ENCODE peak calls at places on chromosomes 13 and 19, in ten cellular contexts. One of them, this sample, is unnamed.

GRCh38 chr19:33292595-33293254 is 9.6 kb downstream of the CEBPA start:
- DNase-seq in neural progenitor cell: no peak
- DNase-seq in H9: no peak
- DNase-seq in GM06990: no peak
- DNase-seq in CD8-positive, alpha-beta T cell: no peak
- DNase-seq in HFFc6: peak; percentile 42
- DNase-seq in A549: peak; percentile 41
- DNase-seq in RWPE1: no peak
- DNase-seq in foreskin keratinocyte: peak; percentile 35
- DNase-seq in progenitor cell of endocrine pancreas: no peak
- DNase-seq in this sample: peak; percentile 68

GRCh38 chr13:50107205-50107604 is 92.0 kb downstream of the KCNRG start:
- DNase-seq in RWPE1: no peak
- DNase-seq in A549: no peak
- DNase-seq in CD8-positive, alpha-beta T cell: no peak
- DNase-seq in GM06990: no peak
- DNase-seq in progenitor cell of endocrine pancreas: no peak
- DNase-seq in HFFc6: no peak
- DNase-seq in foreskin keratinocyte: no peak
- DNase-seq in neural progenitor cell: no peak
- DNase-seq in H9: no peak
- DNase-seq in this sample: no peak

GRCh38 chr13:92197669-92198068 is 799.2 kb downstream of the GPC5 start:
- DNase-seq in HFFc6: no peak
- DNase-seq in progenitor cell of endocrine pancreas: no peak
- DNase-seq in neural progenitor cell: no peak
- DNase-seq in A549: no peak
- DNase-seq in foreskin keratinocyte: no peak
- DNase-seq in H9: no peak
- DNase-seq in RWPE1: no peak
- DNase-seq in CD8-positive, alpha-beta T cell: no peak
- DNase-seq in GM06990: no peak
- DNase-seq in this sample: peak; percentile 53

GRCh38 chr13:59531571-59532091 is 632.1 kb downstream of the DIAPH3 start:
- DNase-seq in HFFc6: peak; percentile 61
- DNase-seq in neural progenitor cell: peak; percentile 30
- DNase-seq in RWPE1: peak; percentile 32
- DNase-seq in A549: peak; percentile 11
- DNase-seq in foreskin keratinocyte: peak; percentile 15
- DNase-seq in GM06990: no peak
- DNase-seq in CD8-positive, alpha-beta T cell: peak; percentile 52
- DNase-seq in H9: peak; percentile 68
- DNase-seq in progenitor cell of endocrine pancreas: no peak
- DNase-seq in this sample: peak; percentile 65

GRCh38 chr13:77893066-77893465 is 25.6 kb downstream of the EDNRB start:
- DNase-seq in progenitor cell of endocrine pancreas: no peak
- DNase-seq in GM06990: no peak
- DNase-seq in H9: peak; percentile 31
- DNase-seq in HFFc6: no peak
- DNase-seq in A549: no peak
- DNase-seq in RWPE1: no peak
- DNase-seq in foreskin keratinocyte: no peak
- DNase-seq in CD8-positive, alpha-beta T cell: no peak
- DNase-seq in neural progenitor cell: no peak
- DNase-seq in this sample: peak; percentile 64

GRCh38 chr19:19098703-19099632 is 35.2 kb downstream of the SLC25A42 start:
- DNase-seq in H9: no peak
- DNase-seq in neural progenitor cell: no peak
- DNase-seq in HFFc6: no peak
- DNase-seq in RWPE1: no peak
- DNase-seq in CD8-positive, alpha-beta T cell: no peak
- DNase-seq in GM06990: no peak
- DNase-seq in A549: no peak
- DNase-seq in progenitor cell of endocrine pancreas: no peak
- DNase-seq in foreskin keratinocyte: no peak
- DNase-seq in this sample: no peak

GRCh38 chr13:49097374-49097773 is 121.7 kb downstream of the FNDC3A start:
- DNase-seq in HFFc6: peak; percentile 40
- DNase-seq in A549: peak; percentile 25
- DNase-seq in H9: no peak
- DNase-seq in CD8-positive, alpha-beta T cell: no peak
- DNase-seq in foreskin keratinocyte: peak; percentile 75
- DNase-seq in RWPE1: peak; percentile 60
- DNase-seq in GM06990: no peak
- DNase-seq in progenitor cell of endocrine pancreas: no peak
- DNase-seq in neural progenitor cell: no peak
- DNase-seq in this sample: peak; percentile 81

GRCh38 chr19:50534478-50534877 is 20.8 kb upstream of the ASPDH start:
- DNase-seq in HFFc6: no peak
- DNase-seq in foreskin keratinocyte: no peak
- DNase-seq in GM06990: no peak
- DNase-seq in A549: no peak
- DNase-seq in neural progenitor cell: no peak
- DNase-seq in H9: no peak
- DNase-seq in RWPE1: no peak
- DNase-seq in progenitor cell of endocrine pancreas: no peak
- DNase-seq in CD8-positive, alpha-beta T cell: no peak
- DNase-seq in this sample: no peak

GRCh38 chr13:46389985-46390384 is 2.9 kb upstream of the RUBCNL start:
- DNase-seq in HFFc6: no peak
- DNase-seq in foreskin keratinocyte: no peak
- DNase-seq in RWPE1: no peak
- DNase-seq in progenitor cell of endocrine pancreas: no peak
- DNase-seq in H9: no peak
- DNase-seq in neural progenitor cell: peak; percentile 60
- DNase-seq in A549: no peak
- DNase-seq in GM06990: peak; percentile 73
- DNase-seq in CD8-positive, alpha-beta T cell: no peak
- DNase-seq in this sample: no peak

GRCh38 chr19:6362024-6362344 is 653 bp downstream of the CLPP start:
- DNase-seq in HFFc6: no peak
- DNase-seq in neural progenitor cell: no peak
- DNase-seq in CD8-positive, alpha-beta T cell: no peak
- DNase-seq in progenitor cell of endocrine pancreas: no peak
- DNase-seq in GM06990: no peak
- DNase-seq in H9: no peak
- DNase-seq in foreskin keratinocyte: no peak
- DNase-seq in A549: no peak
- DNase-seq in RWPE1: peak; percentile 20
- DNase-seq in this sample: peak; percentile 33

GRCh38 chr19:44893704-44894103 is 2.6 kb downstream of the TOMM40 start:
- DNase-seq in foreskin keratinocyte: no peak
- DNase-seq in RWPE1: no peak
- DNase-seq in A549: no peak
- DNase-seq in GM06990: no peak
- DNase-seq in H9: no peak
- DNase-seq in neural progenitor cell: no peak
- DNase-seq in progenitor cell of endocrine pancreas: no peak
- DNase-seq in CD8-positive, alpha-beta T cell: no peak
- DNase-seq in HFFc6: no peak
- DNase-seq in this sample: no peak

GRCh38 chr13:51297556-51297955 is 41.9 kb upstream of the SERPINE3 start:
- DNase-seq in foreskin keratinocyte: no peak
- DNase-seq in A549: no peak
- DNase-seq in H9: no peak
- DNase-seq in RWPE1: no peak
- DNase-seq in GM06990: no peak
- DNase-seq in HFFc6: no peak
- DNase-seq in neural progenitor cell: no peak
- DNase-seq in progenitor cell of endocrine pancreas: no peak
- DNase-seq in CD8-positive, alpha-beta T cell: no peak
- DNase-seq in this sample: no peak
- TF ChIP-seq CTCF in foreskin keratinocyte: peak; percentile 19
- TF ChIP-seq CTCF in A549: no peak
- TF ChIP-seq CTCF in H9: peak; percentile 27
- TF ChIP-seq CTCF in RWPE1: no peak
- TF ChIP-seq CTCF in GM06990: peak; percentile 21
- TF ChIP-seq CTCF in HFFc6: no peak
- TF ChIP-seq CTCF in neural progenitor cell: no peak
- TF ChIP-seq CTCF in progenitor cell of endocrine pancreas: no peak
- TF ChIP-seq CTCF in CD8-positive, alpha-beta T cell: no peak
- TF ChIP-seq CTCF in this sample: no peak

GRCh38 chr13:112572408-112572807 is 15.5 kb downstream of the TUBGCP3 start:
- DNase-seq in CD8-positive, alpha-beta T cell: no peak
- DNase-seq in H9: no peak
- DNase-seq in neural progenitor cell: no peak
- DNase-seq in HFFc6: no peak
- DNase-seq in foreskin keratinocyte: no peak
- DNase-seq in GM06990: no peak
- DNase-seq in RWPE1: no peak
- DNase-seq in progenitor cell of endocrine pancreas: no peak
- DNase-seq in A549: no peak
- DNase-seq in this sample: no peak

GRCh38 chr13:112574476-112575294 is 13.3 kb downstream of the TUBGCP3 start:
- DNase-seq in RWPE1: no peak
- DNase-seq in A549: no peak
- DNase-seq in GM06990: no peak
- DNase-seq in neural progenitor cell: no peak
- DNase-seq in CD8-positive, alpha-beta T cell: no peak
- DNase-seq in foreskin keratinocyte: no peak
- DNase-seq in progenitor cell of endocrine pancreas: no peak
- DNase-seq in H9: no peak
- DNase-seq in HFFc6: no peak
- DNase-seq in this sample: no peak

GRCh38 chr13:112567161-112567862 is 20.6 kb downstream of the TUBGCP3 start:
- DNase-seq in CD8-positive, alpha-beta T cell: no peak
- DNase-seq in A549: no peak
- DNase-seq in foreskin keratinocyte: no peak
- DNase-seq in HFFc6: no peak
- DNase-seq in RWPE1: no peak
- DNase-seq in GM06990: no peak
- DNase-seq in neural progenitor cell: no peak
- DNase-seq in progenitor cell of endocrine pancreas: no peak
- DNase-seq in H9: no peak
- DNase-seq in this sample: no peak

GRCh38 chr13:112573710-112574109 is 14.2 kb downstream of the TUBGCP3 start:
- DNase-seq in CD8-positive, alpha-beta T cell: no peak
- DNase-seq in A549: no peak
- DNase-seq in H9: no peak
- DNase-seq in RWPE1: no peak
- DNase-seq in progenitor cell of endocrine pancreas: no peak
- DNase-seq in HFFc6: no peak
- DNase-seq in foreskin keratinocyte: no peak
- DNase-seq in neural progenitor cell: no peak
- DNase-seq in GM06990: no peak
- DNase-seq in this sample: no peak

DNA sequence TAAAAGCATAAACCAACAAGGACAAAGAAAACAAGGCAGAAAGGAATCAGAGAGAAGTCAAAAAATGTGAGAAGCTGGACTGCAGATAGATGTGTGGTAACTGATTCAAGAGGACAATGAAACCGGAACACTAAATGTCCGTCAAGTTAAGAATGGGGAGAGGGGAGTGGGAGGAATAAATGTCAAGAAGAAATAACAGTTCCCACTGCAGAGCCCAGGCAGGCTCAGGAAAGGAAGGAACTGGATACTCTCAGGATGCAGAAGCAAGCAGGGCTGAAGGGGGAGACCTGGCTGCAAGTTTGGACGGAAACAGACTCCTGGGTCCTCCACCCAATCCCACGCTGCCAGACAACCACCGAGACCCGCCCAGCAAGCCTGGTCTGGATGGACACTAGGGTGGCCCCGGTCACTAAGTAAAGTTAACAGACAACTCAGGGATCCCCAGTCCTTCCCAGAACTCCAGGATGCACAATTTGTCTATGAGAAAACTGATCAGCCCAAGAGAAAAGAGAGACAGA is 18.1 kb downstream of the TUBGCP3 start:
- DNase-seq in progenitor cell of endocrine pancreas: no peak
- DNase-seq in foreskin keratinocyte: no peak
- DNase-seq in neural progenitor cell: no peak
- DNase-seq in A549: no peak
- DNase-seq in GM06990: no peak
- DNase-seq in HFFc6: no peak
- DNase-seq in H9: no peak
- DNase-seq in CD8-positive, alpha-beta T cell: no peak
- DNase-seq in RWPE1: no peak
- DNase-seq in this sample: no peak
- TF ChIP-seq CTCF in progenitor cell of endocrine pancreas: no peak
- TF ChIP-seq CTCF in foreskin keratinocyte: no peak
- TF ChIP-seq CTCF in neural progenitor cell: no peak
- TF ChIP-seq CTCF in A549: no peak
- TF ChIP-seq CTCF in GM06990: no peak
- TF ChIP-seq CTCF in HFFc6: no peak
- TF ChIP-seq CTCF in H9: no peak
- TF ChIP-seq CTCF in CD8-positive, alpha-beta T cell: no peak
- TF ChIP-seq CTCF in RWPE1: no peak
- TF ChIP-seq CTCF in this sample: no peak

DNA sequence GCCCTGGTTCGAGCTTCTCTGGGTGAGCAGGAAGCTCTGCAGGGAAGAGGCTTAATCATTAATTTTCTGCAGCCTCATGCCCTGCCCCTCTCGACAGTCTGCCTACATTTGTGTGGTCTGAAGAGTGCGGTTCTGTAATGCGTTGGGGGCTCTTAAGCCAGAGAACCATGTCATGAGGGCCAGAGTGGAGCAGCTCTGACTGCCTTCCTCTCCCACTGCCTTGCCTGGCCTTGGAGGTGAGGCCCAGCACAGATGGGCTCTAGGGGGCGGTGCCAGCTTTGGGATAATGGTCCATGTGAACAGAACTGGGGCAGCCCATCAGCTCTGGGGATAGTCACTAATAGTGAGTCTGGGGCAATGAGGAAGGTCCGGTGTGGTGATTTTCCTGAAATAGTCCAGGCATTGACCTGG is 5.7 kb downstream of the FGF9 start:
- DNase-seq in RWPE1: no peak
- DNase-seq in foreskin keratinocyte: no peak
- DNase-seq in CD8-positive, alpha-beta T cell: no peak
- DNase-seq in GM06990: no peak
- DNase-seq in H9: peak; percentile 73
- DNase-seq in HFFc6: no peak
- DNase-seq in progenitor cell of endocrine pancreas: no peak
- DNase-seq in neural progenitor cell: peak; percentile 69
- DNase-seq in A549: no peak
- DNase-seq in this sample: no peak
- TF ChIP-seq CTCF in RWPE1: no peak
- TF ChIP-seq CTCF in foreskin keratinocyte: peak; percentile 62
- TF ChIP-seq CTCF in CD8-positive, alpha-beta T cell: no peak
- TF ChIP-seq CTCF in GM06990: no peak
- TF ChIP-seq CTCF in H9: peak; percentile 65
- TF ChIP-seq CTCF in HFFc6: peak; percentile 29
- TF ChIP-seq CTCF in progenitor cell of endocrine pancreas: peak; percentile 31
- TF ChIP-seq CTCF in neural progenitor cell: peak; percentile 56
- TF ChIP-seq CTCF in A549: no peak
- TF ChIP-seq CTCF in this sample: peak; percentile 35

DNA sequence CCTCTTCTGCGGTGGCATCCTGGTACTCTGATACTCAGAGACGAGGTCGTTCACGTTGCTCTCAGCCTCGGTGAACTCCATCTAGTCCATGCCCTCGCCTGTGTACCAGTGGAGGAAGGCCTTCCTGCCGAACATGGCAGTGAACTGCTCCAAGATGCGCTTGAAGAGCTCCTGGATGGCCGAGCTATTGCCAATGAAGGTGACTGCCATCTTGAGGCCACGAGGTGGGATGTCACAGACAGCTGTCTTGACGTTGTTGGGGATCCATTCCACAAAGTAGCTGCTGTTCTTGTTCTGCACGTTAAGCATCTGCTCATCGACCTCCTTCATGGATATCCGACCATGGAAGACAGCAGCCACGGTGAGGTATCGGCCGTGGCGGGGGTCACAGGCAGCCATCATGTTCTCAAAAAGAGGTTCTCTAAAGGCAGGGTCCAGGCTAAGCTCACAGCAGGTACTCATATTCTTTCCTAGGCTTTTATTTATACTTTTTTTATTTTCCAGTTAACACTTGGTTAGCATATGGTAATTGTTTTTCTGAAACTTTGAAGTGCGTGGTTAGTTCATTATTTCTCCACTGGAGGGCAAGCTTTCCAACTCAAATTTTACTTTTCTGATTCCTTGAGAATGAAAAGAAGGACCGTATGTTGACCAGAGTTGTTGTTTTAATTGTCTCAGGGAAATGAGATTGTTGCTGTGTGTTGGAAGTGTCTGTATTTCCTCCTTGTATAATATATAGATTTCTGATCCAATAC is 72.4 kb upstream of the RGCC start:
- DNase-seq in GM06990: no peak
- DNase-seq in progenitor cell of endocrine pancreas: no peak
- DNase-seq in H9: no peak
- DNase-seq in foreskin keratinocyte: no peak
- DNase-seq in HFFc6: no peak
- DNase-seq in CD8-positive, alpha-beta T cell: no peak
- DNase-seq in neural progenitor cell: no peak
- DNase-seq in A549: peak; percentile 2
- DNase-seq in RWPE1: peak; percentile 18
- DNase-seq in this sample: no peak
- TF ChIP-seq CTCF in GM06990: peak; percentile 36
- TF ChIP-seq CTCF in progenitor cell of endocrine pancreas: peak; percentile 55
- TF ChIP-seq CTCF in H9: peak; percentile 59
- TF ChIP-seq CTCF in foreskin keratinocyte: peak; percentile 69
- TF ChIP-seq CTCF in HFFc6: peak; percentile 81
- TF ChIP-seq CTCF in CD8-positive, alpha-beta T cell: peak; percentile 19
- TF ChIP-seq CTCF in neural progenitor cell: peak; percentile 58
- TF ChIP-seq CTCF in A549: peak; percentile 33
- TF ChIP-seq CTCF in RWPE1: peak; percentile 33
- TF ChIP-seq CTCF in this sample: peak; percentile 56

This sample was measured in fibroblast of villous mesenchyme.